ENCODE peak calls at places on chromosomes 3 and 15, in six cellular contexts. One of them, this sample, is unnamed.

GRCh38 chr3:173993299-173993698 is 595.8 kb downstream of the NLGN1 start:
- DNase-seq in stomach: no peak
- DNase-seq in GM12878: no peak
- DNase-seq in HepG2: peak; percentile 1
- DNase-seq in sigmoid colon: no peak
- DNase-seq in A549: peak; percentile 4
- DNase-seq in this sample: no peak

GRCh38 chr3:191775451-191776233 is 314.7 kb downstream of the PYDC2 start:
- DNase-seq in stomach: no peak
- DNase-seq in GM12878: no peak
- DNase-seq in sigmoid colon: no peak
- DNase-seq in A549: peak; percentile 20
- DNase-seq in HepG2: no peak
- DNase-seq in this sample: no peak

GRCh38 chr3:156201411-156202405 is 81.3 kb downstream of the KCNAB1 start:
- DNase-seq in HepG2: no peak
- DNase-seq in stomach: no peak
- DNase-seq in A549: no peak
- DNase-seq in GM12878: no peak
- DNase-seq in sigmoid colon: no peak
- DNase-seq in this sample: no peak

GRCh38 chr15:88702983-88703382 is 64.2 kb downstream of the ISG20 start:
- DNase-seq in stomach: no peak
- DNase-seq in A549: no peak
- DNase-seq in GM12878: no peak
- DNase-seq in HepG2: no peak
- DNase-seq in sigmoid colon: no peak
- DNase-seq in this sample: no peak

GRCh38 chr3:58623961-58624360 is 42.6 kb downstream of the FAM3D start:
- DNase-seq in HepG2: no peak
- DNase-seq in A549: no peak
- DNase-seq in sigmoid colon: no peak
- DNase-seq in stomach: no peak
- DNase-seq in GM12878: no peak
- DNase-seq in this sample: no peak

GRCh38 chr3:141797819-141798405 is 34.7 kb downstream of the GRK7 start:
- DNase-seq in stomach: no peak
- DNase-seq in GM12878: no peak
- DNase-seq in HepG2: no peak
- DNase-seq in A549: no peak
- DNase-seq in sigmoid colon: no peak
- DNase-seq in this sample: no peak

GRCh38 chr3:46965151-46965550 is 11.4 kb downstream of the CCDC12 start:
- DNase-seq in HepG2: no peak
- DNase-seq in stomach: no peak
- DNase-seq in A549: no peak
- DNase-seq in GM12878: no peak
- DNase-seq in sigmoid colon: no peak
- DNase-seq in this sample: no peak

GRCh38 chr15:29740692-29741311 is 81.5 kb downstream of the TJP1 start:
- DNase-seq in A549: peak; percentile 61
- DNase-seq in HepG2: peak; percentile 8
- DNase-seq in stomach: no peak
- DNase-seq in sigmoid colon: no peak
- DNase-seq in GM12878: no peak
- DNase-seq in this sample: no peak

GRCh38 chr3:95289295-95289694 is 1226.4 kb downstream of the NSUN3 start:
- DNase-seq in GM12878: no peak
- DNase-seq in HepG2: no peak
- DNase-seq in stomach: no peak
- DNase-seq in A549: peak; percentile 8
- DNase-seq in sigmoid colon: no peak
- DNase-seq in this sample: no peak

GRCh38 chr3:61040618-61041017 is 210.6 kb downstream of the FHIT start:
- DNase-seq in GM12878: no peak
- DNase-seq in A549: no peak
- DNase-seq in stomach: no peak
- DNase-seq in sigmoid colon: no peak
- DNase-seq in HepG2: no peak
- DNase-seq in this sample: no peak

GRCh38 chr3:99699841-99700240 is 61.4 kb downstream of the COL8A1 start:
- DNase-seq in sigmoid colon: no peak
- DNase-seq in stomach: no peak
- DNase-seq in GM12878: no peak
- DNase-seq in HepG2: no peak
- DNase-seq in A549: no peak
- DNase-seq in this sample: no peak

GRCh38 chr15:64635486-64635815 is 139.9 kb downstream of the RBPMS2 start:
- DNase-seq in HepG2: peak; percentile 42
- DNase-seq in A549: peak; percentile 63
- DNase-seq in GM12878: peak; percentile 73
- DNase-seq in stomach: peak; percentile 44
- DNase-seq in sigmoid colon: peak; percentile 68
- DNase-seq in this sample: no peak

GRCh38 chr3:63945558-63946096 is 33.4 kb upstream of the SCAANT1 start:
- DNase-seq in HepG2: peak; percentile 50
- DNase-seq in GM12878: no peak
- DNase-seq in A549: no peak
- DNase-seq in sigmoid colon: no peak
- DNase-seq in stomach: peak; percentile 54
- DNase-seq in this sample: no peak

GRCh38 chr15:37096878-37097568 is 3.3 kb downstream of the MEIS2 start:
- DNase-seq in GM12878: no peak
- DNase-seq in HepG2: no peak
- DNase-seq in sigmoid colon: no peak
- DNase-seq in A549: no peak
- DNase-seq in stomach: no peak
- DNase-seq in this sample: no peak

GRCh38 chr15:37098468-37099320 is 1.7 kb downstream of the MEIS2 start:
- DNase-seq in A549: peak; percentile 14
- DNase-seq in stomach: no peak
- DNase-seq in HepG2: no peak
- DNase-seq in sigmoid colon: peak; percentile 76
- DNase-seq in GM12878: no peak
- DNase-seq in this sample: no peak

GRCh38 chr15:37101634-37102314 is 1.4 kb upstream of the MEIS2 start:
- DNase-seq in A549: peak; percentile 82
- DNase-seq in GM12878: no peak
- DNase-seq in HepG2: peak; percentile 51
- DNase-seq in stomach: peak; percentile 74
- DNase-seq in sigmoid colon: peak; percentile 93
- DNase-seq in this sample: peak; percentile 85

GRCh38 chr15:37100109-37100873 is at the start of gene MEIS2:
- DNase-seq in stomach: peak; percentile 87
- DNase-seq in sigmoid colon: peak; percentile 98
- DNase-seq in GM12878: peak; percentile 37
- DNase-seq in A549: peak; percentile 93
- DNase-seq in HepG2: peak; percentile 83
- DNase-seq in this sample: peak; percentile 95

DNA sequence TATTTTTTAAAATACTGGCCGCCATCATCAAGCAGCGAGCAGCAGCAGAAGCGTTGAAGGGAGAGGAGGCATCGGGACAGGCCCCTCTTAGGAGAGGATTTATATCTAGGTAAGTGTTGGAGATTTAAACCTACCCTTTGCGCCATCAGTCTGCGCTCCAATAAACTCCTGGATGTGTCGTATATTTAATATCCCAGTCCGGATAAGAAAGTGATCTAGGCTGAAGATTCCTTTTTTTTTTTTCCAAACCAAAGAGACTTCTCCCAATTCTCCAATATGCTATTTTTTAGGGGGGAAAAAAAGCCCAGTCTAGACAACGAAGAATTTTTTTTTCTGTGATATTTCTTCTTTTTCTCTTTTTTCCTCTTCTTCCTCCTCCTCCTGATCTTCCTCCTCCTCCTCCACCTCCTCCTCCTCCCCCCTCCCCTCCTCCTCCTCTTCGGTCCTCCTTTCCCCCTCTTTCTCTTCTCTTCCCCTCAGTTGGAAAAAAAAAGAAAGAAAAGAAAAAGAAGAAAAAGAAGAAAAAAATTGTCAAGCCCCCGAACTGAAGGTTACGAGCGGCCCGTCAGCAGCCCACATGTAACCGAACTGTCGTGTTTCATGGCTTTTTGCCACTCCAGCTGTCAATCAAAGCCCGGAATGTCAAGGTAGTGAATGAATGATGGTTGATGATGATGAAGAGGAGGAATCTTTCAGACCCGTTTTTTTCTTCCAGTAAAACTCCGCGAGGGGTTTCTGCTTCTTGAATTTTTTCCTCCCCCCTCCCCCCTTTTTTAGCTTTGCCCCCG is 834 bp downstream of the MEIS2 start:
- DNase-seq in A549: peak; percentile 35
- DNase-seq in HepG2: peak; percentile 66
- DNase-seq in stomach: no peak
- DNase-seq in sigmoid colon: peak; percentile 81
- DNase-seq in GM12878: no peak
- DNase-seq in this sample: no peak
- TF ChIP-seq EP300 in A549: no peak
- TF ChIP-seq EP300 in HepG2: no peak
- TF ChIP-seq EP300 in stomach: no peak
- TF ChIP-seq EP300 in sigmoid colon: no peak
- TF ChIP-seq EP300 in GM12878: no peak
- TF ChIP-seq EP300 in this sample: no peak

GRCh38 chr15:92614791-92615785 is 40.5 kb downstream of the FAM174B start:
- DNase-seq in HepG2: no peak
- DNase-seq in stomach: peak; percentile 27
- DNase-seq in sigmoid colon: peak; percentile 58
- DNase-seq in A549: no peak
- DNase-seq in GM12878: no peak
- DNase-seq in this sample: peak; percentile 26

GRCh38 chr15:92618121-92618520 is 37.5 kb downstream of the FAM174B start:
- DNase-seq in stomach: peak; percentile 31
- DNase-seq in GM12878: no peak
- DNase-seq in sigmoid colon: peak; percentile 57
- DNase-seq in HepG2: no peak
- DNase-seq in A549: no peak
- DNase-seq in this sample: no peak

GRCh38 chr15:92616621-92617179 is 38.9 kb downstream of the FAM174B start:
- DNase-seq in HepG2: no peak
- DNase-seq in A549: no peak
- DNase-seq in stomach: peak; percentile 35
- DNase-seq in GM12878: no peak
- DNase-seq in sigmoid colon: peak; percentile 72
- DNase-seq in this sample: peak; percentile 71

GRCh38 chr15:92619380-92620101 is 36.0 kb downstream of the FAM174B start:
- DNase-seq in stomach: no peak
- DNase-seq in HepG2: no peak
- DNase-seq in sigmoid colon: peak; percentile 84
- DNase-seq in A549: no peak
- DNase-seq in GM12878: no peak
- DNase-seq in this sample: no peak

DNA sequence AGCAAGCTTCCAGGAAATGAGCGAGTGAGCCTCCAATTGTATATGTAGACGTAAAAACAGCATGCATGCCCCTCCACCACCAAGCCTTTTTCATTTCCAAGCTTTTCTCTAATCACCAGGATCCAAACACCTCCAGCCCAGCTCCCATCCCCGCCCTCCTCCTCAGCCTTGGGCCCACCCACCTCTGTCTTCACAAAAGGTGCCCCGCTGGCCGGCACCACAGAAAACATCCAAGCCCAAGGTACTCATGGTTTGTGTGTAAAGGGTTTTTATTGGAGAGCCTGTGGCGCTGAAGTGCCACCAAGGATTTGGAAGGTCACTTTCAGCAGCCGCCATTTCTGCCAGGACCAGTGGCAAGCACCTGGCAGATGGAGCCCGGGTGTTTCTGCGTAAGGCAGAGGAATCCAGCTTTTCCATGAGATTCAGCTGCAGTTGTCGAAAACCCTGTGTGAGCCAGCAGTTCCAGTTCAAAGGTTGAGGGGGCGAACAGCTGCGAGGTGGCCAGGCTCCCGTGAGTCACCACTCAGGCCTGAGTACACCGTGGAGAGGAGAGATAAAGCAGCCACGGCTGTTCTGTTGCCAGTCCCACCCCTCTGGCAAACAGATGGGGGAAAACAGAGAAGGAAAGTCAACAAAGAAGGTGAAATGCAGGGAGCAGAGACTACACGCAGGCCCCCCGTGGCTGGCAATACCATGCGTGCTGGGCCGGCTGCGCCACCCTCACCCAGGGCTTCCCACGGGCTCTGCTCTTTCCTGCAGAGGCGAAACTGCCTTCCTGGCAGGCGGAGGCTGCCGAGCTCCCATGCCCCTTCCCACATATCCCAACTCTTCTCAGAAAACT is 38.2 kb downstream of the FAM174B start:
- DNase-seq in GM12878: no peak
- DNase-seq in A549: peak; percentile 72
- DNase-seq in HepG2: peak; percentile 82
- DNase-seq in sigmoid colon: peak; percentile 94
- DNase-seq in stomach: peak; percentile 92
- DNase-seq in this sample: peak; percentile 73
- H3K4me1 ChIP-seq in GM12878: no peaks in the 10 kb centered on the region
- H3K4me1 ChIP-seq in A549: peaks cover 24% of the 10 kb centered on the region
- H3K4me1 ChIP-seq in HepG2: peaks cover 32% of the 10 kb centered on the region
- H3K4me1 ChIP-seq in sigmoid colon: no peaks in the 10 kb centered on the region
- H3K4me1 ChIP-seq in stomach: peaks cover 76% of the 10 kb centered on the region
- H3K4me1 ChIP-seq in this sample: peaks cover 16% of the 10 kb centered on the region

GRCh38 chr3:113439576-113439975 is 1.7 kb downstream of the CFAP44 start:
- DNase-seq in GM12878: no peak
- DNase-seq in HepG2: no peak
- DNase-seq in stomach: no peak
- DNase-seq in sigmoid colon: no peak
- DNase-seq in A549: no peak
- DNase-seq in this sample: no peak

GRCh38 chr3:113441051-113441770 is at the start of gene CFAP44:
- DNase-seq in HepG2: peak; percentile 68
- DNase-seq in GM12878: no peak
- DNase-seq in sigmoid colon: peak; percentile 89
- DNase-seq in A549: no peak
- DNase-seq in stomach: peak; percentile 46
- DNase-seq in this sample: peak; percentile 69

GRCh38 chr3:113436794-113437193 is 4.5 kb downstream of the CFAP44 start:
- DNase-seq in A549: no peak
- DNase-seq in GM12878: no peak
- DNase-seq in sigmoid colon: no peak
- DNase-seq in stomach: no peak
- DNase-seq in HepG2: no peak
- DNase-seq in this sample: no peak

DNA sequence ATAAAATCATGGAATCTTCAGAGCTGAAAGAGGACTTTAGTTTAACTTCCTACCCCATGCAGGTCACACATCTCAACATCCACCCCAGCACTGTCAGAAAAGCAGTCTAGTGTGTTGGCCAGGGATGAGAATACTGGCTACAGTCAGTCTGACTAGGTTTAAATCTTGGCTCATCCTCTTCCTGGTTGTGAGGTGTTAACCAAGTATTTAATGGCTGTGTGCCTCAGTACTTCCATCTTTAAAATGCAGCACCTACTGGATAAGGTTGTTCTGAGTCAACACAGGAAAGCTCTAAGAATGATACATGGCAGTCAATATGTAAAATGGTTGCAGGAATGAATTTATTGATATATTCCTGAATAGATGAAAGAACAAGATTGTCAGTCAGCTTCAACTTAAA is 3.1 kb downstream of the CFAP44 start:
- DNase-seq in HepG2: no peak
- DNase-seq in stomach: no peak
- DNase-seq in A549: no peak
- DNase-seq in GM12878: no peak
- DNase-seq in sigmoid colon: no peak
- DNase-seq in this sample: no peak
- TF ChIP-seq EP300 in HepG2: no peak
- TF ChIP-seq EP300 in stomach: no peak
- TF ChIP-seq EP300 in A549: no peak
- TF ChIP-seq EP300 in GM12878: no peak
- TF ChIP-seq EP300 in sigmoid colon: no peak
- TF ChIP-seq EP300 in this sample: no peak

GRCh38 chr15:78051622-78052405 is 25.7 kb downstream of the TBC1D2B start:
- DNase-seq in stomach: peak; percentile 77
- DNase-seq in GM12878: no peak
- DNase-seq in HepG2: no peak
- DNase-seq in sigmoid colon: no peak
- DNase-seq in A549: no peak
- DNase-seq in this sample: no peak
- H3K4me1 ChIP-seq in stomach: peaks cover 86% of the 10 kb centered on the region
- H3K4me1 ChIP-seq in GM12878: peaks cover 81% of the 10 kb centered on the region
- H3K4me1 ChIP-seq in HepG2: peaks cover 48% of the 10 kb centered on the region
- H3K4me1 ChIP-seq in sigmoid colon: no peaks in the 10 kb centered on the region
- H3K4me1 ChIP-seq in A549: peaks cover 26% of the 10 kb centered on the region
- H3K4me1 ChIP-seq in this sample: peaks cover 84% of the 10 kb centered on the region

This sample was measured in suprapubic skin.